ENCODE peak calls at places on chromosomes 7 and 10, in four cellular contexts. V is pancreas; H is adrenal gland; I is CD4-positive, CD25-positive, alpha-beta regulatory T cell. U is an unnamed sample. For H3K36me3, the result is how much of the 10 kb centered on the place peaks cover.

GRCh38 chr10:126250527-126251310 is 137.6 kb downstream of the ADAM12 start:
- DNase-seq in I (no peak), V (no peak), H (no peak), U (no peak)

GRCh38 chr7:47474937-47475879 is 106.7 kb downstream of the TNS3 start:
- DNase-seq in V (peak), I (no peak), H (peak), U (no peak)

GRCh38 chr7:151799506-151799905 is 77.4 kb downstream of the PRKAG2 start:
- DNase-seq in V (no peak), H (no peak), I (no peak), U (no peak)

GRCh38 chr7:117323877-117324699 is 1.2 kb upstream of the WNT2 start:
- DNase-seq in H (no peak), V (peak), I (no peak), U (no peak)

GRCh38 chr7:105805619-105806018 is 70.8 kb downstream of the ATXN7L1 start:
- DNase-seq in H (no peak), I (no peak), V (no peak), U (no peak)

GRCh38 chr7:72818663-72819366 is 9.2 kb downstream of the TYW1B start:
- DNase-seq in I (no peak), H (no peak), V (no peak), U (no peak)

GRCh38 chr10:27564381-27564780 is 60.3 kb downstream of the RAB18 start:
- DNase-seq in H (no peak), V (no peak), I (no peak), U (no peak)

GRCh38 chr10:74306227-74306982 is 155.4 kb downstream of the ADK start:
- DNase-seq in H (no peak), V (no peak), I (no peak), U (no peak)

GRCh38 chr7:90816511-90817142 is 220.5 kb downstream of the CDK14 start:
- DNase-seq in I (no peak), V (no peak), H (no peak), U (no peak)

GRCh38 chr10:127945335-127945734 is 38.4 kb downstream of the PTPRE start:
- DNase-seq in V (no peak), H (peak), I (no peak), U (peak)

GRCh38 chr7:150439926-150440325 is 10.5 kb upstream of the GIMAP8 start:
- DNase-seq in V (no peak), H (no peak), I (no peak), U (no peak)

GRCh38 chr7:124201768-124202349 is 169.0 kb upstream of the TMEM229A start:
- DNase-seq in I (no peak), H (no peak), V (no peak), U (no peak)

GRCh38 chr10:78510566-78511323 is 477.1 kb downstream of the RPS24 start:
- DNase-seq in V (no peak), I (no peak), H (no peak), U (no peak)

DNA sequence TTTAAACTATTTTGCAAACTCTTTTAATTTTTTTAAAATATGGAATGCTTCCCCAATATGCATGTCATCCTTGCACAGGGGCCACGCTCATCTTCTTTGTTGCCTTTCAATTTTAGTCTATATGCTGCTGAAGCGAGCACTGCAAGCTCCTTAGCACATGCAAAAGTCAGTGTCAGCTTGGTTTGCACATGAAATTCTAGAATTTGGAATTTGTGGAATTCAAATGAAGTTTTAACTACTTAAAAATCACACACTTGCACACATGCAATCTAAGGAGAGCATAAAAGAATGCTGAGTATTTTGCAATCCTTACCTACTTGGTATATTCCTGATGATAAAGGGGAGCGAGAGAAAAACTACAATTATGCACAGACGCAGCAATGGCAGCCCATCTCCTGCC is 78.3 kb upstream of the ATP6V0A4 start:
- DNase-seq in V (no peak), I (no peak), H (no peak), U (no peak)
- H3K36me3 ChIP-seq in V (under half), I (under half), H (under half), U (under half)

DNA sequence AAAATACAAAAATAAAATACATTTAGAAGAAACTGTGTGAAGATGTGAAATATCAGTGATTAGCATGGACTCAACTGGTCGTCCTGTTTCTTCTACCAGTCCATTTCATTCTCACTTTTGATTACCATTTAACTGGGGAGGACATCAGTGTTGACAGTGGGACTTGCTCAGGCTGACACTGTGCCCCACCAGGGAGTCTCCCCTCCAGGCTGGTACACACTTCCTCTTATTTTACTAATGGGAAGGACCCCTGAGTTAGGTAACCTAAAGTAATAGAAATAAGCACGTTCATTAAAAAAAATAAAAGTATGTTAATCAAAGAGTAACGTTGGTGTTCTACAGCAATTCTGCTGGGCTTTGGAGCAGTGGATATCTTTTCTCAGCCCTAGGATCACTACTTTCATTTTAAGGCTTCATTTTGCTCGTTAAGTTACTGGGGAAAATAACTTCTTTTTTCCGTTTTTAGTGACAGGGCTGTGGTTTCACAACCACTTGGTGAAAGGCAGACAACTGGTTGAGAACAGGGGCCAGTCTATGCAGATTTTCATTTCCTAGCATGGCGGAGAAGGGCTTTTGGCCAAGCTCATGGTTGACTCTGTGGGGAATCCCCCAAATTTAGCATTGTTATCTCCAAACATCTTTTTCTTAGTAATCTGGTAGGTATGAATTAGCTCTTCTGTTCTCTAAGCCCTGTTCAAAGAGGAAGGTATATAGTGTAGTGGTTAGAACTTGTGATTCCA is 2.1 kb downstream of the SNX10 start:
- DNase-seq in I (peak), H (no peak), V (no peak), U (peak)
- H3K27ac ChIP-seq in I (peak), H (no peak), V (no peak), U (peak)

DNA sequence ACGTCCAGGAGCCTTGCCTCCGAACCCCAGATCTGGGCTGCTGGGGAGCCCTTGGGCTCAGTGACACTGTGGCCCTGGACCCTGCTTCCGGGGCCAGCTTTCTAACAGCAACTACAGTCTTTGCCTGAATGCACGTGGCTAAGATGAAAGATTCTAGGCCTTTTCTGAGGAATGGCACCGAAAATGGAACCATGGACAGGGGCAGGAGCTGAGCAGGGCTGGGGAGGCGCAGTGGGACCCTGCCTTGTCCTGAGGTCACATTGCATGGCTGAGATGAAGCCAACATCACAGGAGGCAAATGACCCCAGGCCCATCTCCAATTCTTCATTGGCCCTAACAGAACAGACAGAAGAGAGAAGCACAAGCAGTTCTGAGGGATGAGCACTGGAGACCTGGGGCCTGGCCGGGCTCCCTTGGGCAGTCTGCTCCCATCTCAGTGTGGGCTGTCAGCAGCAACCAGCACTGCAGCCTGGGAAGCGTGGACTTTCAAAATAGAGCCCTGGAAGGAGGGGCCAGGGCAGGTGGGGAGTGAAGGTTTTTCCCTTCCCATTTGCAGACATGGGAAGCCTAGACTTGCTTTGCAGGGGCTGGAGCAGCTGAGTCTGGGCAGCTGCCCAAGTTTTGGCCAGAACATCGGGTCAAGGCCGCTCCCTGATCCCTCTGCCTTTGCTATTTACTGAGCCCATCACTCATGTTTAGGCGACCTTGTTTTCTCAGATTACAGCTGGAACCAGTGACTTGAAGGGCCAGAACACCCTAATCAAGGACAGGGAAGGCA is 114.4 kb upstream of the TCERG1L start:
- DNase-seq in H (peak), I (no peak), V (no peak), U (no peak)
- H3K36me3 ChIP-seq in H (under half), I (under half), V (under half), U (under half)

GRCh38 chr7:5359344-5359743 is 64.3 kb downstream of the TNRC18 start:
- DNase-seq in V (no peak), I (no peak), H (no peak), U (no peak)
- H3K27ac ChIP-seq in V (no peak), I (no peak), H (no peak), U (no peak)

GRCh38 chr7:148789228-148789627 is 90.5 kb downstream of the CUL1 start:
- DNase-seq in I (no peak), H (no peak), V (no peak), U (no peak)

GRCh38 chr7:148782757-148783456 is 84.2 kb downstream of the CUL1 start:
- DNase-seq in V (no peak), H (no peak), I (no peak), U (no peak)

GRCh38 chr7:148787571-148788295 is 89.0 kb downstream of the CUL1 start:
- DNase-seq in H (no peak), I (no peak), V (no peak), U (no peak)

DNA sequence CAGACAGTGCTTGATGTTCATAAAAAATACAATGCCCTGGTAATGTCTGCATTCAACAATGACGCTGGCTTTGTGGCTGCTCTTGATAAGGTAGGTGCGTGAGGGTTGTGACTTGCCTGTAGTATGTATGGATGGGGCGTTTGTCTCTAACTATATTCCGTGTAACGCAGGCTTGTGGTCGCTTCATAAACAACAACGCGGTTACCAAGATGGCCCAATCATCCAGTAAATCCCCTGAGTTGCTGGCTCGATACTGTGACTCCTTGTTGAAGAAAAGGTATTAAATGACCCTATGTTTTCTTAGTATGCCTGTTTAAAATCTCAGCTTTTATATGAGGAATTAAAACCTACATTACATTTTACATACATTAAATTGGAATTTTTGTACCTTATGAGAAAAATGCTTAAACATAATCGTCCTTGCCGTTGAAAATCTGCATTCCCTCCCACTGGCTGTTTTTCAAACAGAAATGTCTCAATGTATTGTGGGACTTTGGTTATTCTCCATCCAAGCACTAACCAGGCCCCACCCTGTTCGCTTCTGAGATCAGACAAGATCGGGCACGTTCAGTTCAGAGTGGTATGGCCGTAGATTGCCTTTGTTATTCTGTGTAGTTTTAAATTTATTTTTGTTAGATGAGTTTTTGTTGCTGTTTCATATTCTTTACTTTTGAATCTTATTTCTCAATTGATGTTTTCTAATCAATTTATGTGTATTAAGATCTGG is 85.3 kb downstream of the CUL1 start:
- DNase-seq in H (no peak), I (no peak), V (no peak), U (no peak)
- H3K36me3 ChIP-seq in H (half or more), I (half or more), V (under half), U (under half)

GRCh38 chr7:916291-916941 is 38.1 kb downstream of the ADAP1 start:
- DNase-seq in H (no peak), I (no peak), V (peak), U (no peak)
- H3K27ac ChIP-seq in H (no peak), I (no peak), V (no peak), U (no peak)

GRCh38 chr7:107951896-107952295 is 51.1 kb downstream of the LAMB1 start:
- DNase-seq in I (no peak), H (peak), V (no peak), U (no peak)

GRCh38 chr7:107953924-107954303 is 49.0 kb downstream of the LAMB1 start:
- DNase-seq in H (no peak), I (no peak), V (no peak), U (no peak)

GRCh38 chr7:107951172-107951787 is 51.7 kb downstream of the LAMB1 start:
- DNase-seq in V (no peak), I (no peak), H (no peak), U (no peak)

GRCh38 chr7:107955394-107955793 is 47.6 kb downstream of the LAMB1 start:
- DNase-seq in V (no peak), I (no peak), H (no peak), U (no peak)

GRCh38 chr7:107953265-107953923 is 49.6 kb downstream of the LAMB1 start:
- DNase-seq in V (no peak), H (no peak), I (no peak), U (no peak)
- H3K36me3 ChIP-seq in V (under half), H (under half), I (under half), U (under half)

DNA sequence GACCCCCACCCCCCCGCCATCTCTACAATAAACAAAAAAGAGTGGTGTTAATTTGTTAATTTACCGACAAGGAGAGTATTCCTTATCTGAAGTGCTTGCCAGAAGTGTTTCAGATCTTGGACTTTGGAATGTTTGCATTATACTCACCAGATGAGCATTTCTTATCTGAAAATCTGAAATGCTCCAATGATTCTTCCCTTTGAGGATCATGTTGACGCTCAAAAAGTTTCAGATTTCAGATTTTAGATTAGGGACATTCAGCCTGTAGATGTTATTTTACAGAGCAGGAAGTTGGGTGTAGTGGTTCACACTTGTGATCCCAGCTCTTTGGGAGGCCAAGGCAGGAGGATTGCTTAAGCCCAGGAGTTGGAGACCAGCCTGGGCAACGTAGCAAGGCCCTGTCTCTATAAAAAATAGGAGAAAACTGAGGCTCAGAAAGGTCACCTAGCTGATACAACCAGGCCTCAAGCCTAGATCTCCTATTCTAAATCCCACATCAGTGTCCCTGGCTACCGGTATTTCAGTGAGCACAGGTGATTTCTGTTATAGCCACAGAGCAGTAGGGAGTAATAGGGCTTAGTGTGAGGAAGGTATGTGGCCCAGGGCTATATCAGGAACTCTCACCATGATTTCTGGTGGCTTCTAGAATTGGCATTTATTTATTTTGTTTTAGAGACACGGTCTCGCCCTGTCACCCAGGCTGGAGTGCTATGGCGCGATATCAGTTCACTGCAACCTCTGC is 35.4 kb downstream of the TMEM120A start:
- DNase-seq in V (no peak), I (no peak), H (no peak), U (no peak)
- H3K27ac ChIP-seq in V (no peak), I (no peak), H (no peak), U (no peak)

GRCh38 chr7:102115181-102115580 is 171.5 kb upstream of the SH2B2 start:
- DNase-seq in V (no peak), I (no peak), H (no peak), U (no peak)

GRCh38 chr7:102107474-102108104 is 179.1 kb upstream of the SH2B2 start:
- DNase-seq in I (no peak), V (no peak), H (no peak), U (no peak)

GRCh38 chr7:102115931-102116330 is 170.7 kb upstream of the SH2B2 start:
- DNase-seq in I (no peak), V (no peak), H (no peak), U (no peak)

GRCh38 chr7:102111063-102111757 is 175.5 kb upstream of the SH2B2 start:
- DNase-seq in V (no peak), H (no peak), I (no peak), U (no peak)

GRCh38 chr7:102111758-102112119 is 174.9 kb upstream of the SH2B2 start:
- DNase-seq in I (no peak), H (no peak), V (no peak), U (no peak)
- H3K36me3 ChIP-seq in I (under half), H (under half), V (under half), U (under half)

GRCh38 chr10:59950105-59950504 is 43.7 kb upstream of the CCDC6 start:
- DNase-seq in H (no peak), V (no peak), I (no peak), U (no peak)
- H3K27ac ChIP-seq in H (no peak), V (no peak), I (no peak), U (no peak)

U was measured in effector memory CD4-positive, alpha-beta T cell.